ENCODE peak calls at places on chromosome 11, in eight cellular contexts. D is mesothelial cell of epicardium; V is brain pericyte; W is stimulated activated CD4-positive, alpha-beta T cell treated with anti-CD3 and anti-CD28 coated beads, TNF-alpha, amount 100 ng/mL, for 1 hour; G is ovary; X is T-helper 17 cell; C is memory B cell; B is Caki2. S is an unnamed sample.

GRCh38 chr11:108873305-108873704 is 208.4 kb downstream of the DDX10 start:
- DNase-seq in D (no peak), V (peak; percentile 40), W (no peak), G (no peak), X (no peak), C (no peak), B (no peak), S (no peak)

GRCh38 chr11:44324787-44325525 is 15.0 kb upstream of the ALX4 start:
- DNase-seq in D (no peak), V (no peak), W (no peak), G (no peak), X (no peak), C (no peak), B (no peak), S (no peak)

GRCh38 chr11:82315093-82315492 is 418.6 kb downstream of the FAM181B start:
- DNase-seq in D (peak; percentile 20), V (no peak), W (no peak), G (peak; percentile 20), X (no peak), C (no peak), B (no peak), S (no peak)

GRCh38 chr11:65180877-65181568 is 705 bp upstream of the CAPN1 start:
- DNase-seq in D (peak; percentile 72), V (no peak), W (no peak), G (peak; percentile 60), X (peak; percentile 50), C (peak; percentile 68), B (peak; percentile 70), S (peak; percentile 73)

GRCh38 chr11:18844753-18845367 is 53.3 kb upstream of the PTPN5 start:
- DNase-seq in D (no peak), V (no peak), W (no peak), G (no peak), X (no peak), C (no peak), B (peak; percentile 29), S (peak; percentile 36)

GRCh38 chr11:17394743-17395390 is 6.4 kb upstream of the KCNJ11 start:
- DNase-seq in D (no peak), V (no peak), W (no peak), G (no peak), X (no peak), C (no peak), B (no peak), S (no peak)

GRCh38 chr11:10490032-10490397 is 35.0 kb downstream of the AMPD3 start:
- DNase-seq in D (no peak), V (no peak), W (no peak), G (no peak), X (no peak), C (no peak), B (no peak), S (peak; percentile 12)

GRCh38 chr11:94731921-94732601 is 36.1 kb upstream of the AMOTL1 start:
- DNase-seq in D (no peak), V (no peak), W (no peak), G (no peak), X (no peak), C (no peak), B (peak; percentile 40), S (peak; percentile 93)

GRCh38 chr11:77100166-77101042 is 2.2 kb upstream of the OMP start:
- DNase-seq in D (no peak), V (no peak), W (no peak), G (peak; percentile 15), X (no peak), C (no peak), B (no peak), S (no peak)

GRCh38 chr11:125929445-125930075 is 16.3 kb upstream of the VSIG10L2 start:
- DNase-seq in D (no peak), V (no peak), W (no peak), G (no peak), X (no peak), C (no peak), B (no peak), S (no peak)

GRCh38 chr11:130477646-130478203 is 29.3 kb downstream of the ADAMTS15 start:
- DNase-seq in D (no peak), V (peak; percentile 64), W (no peak), G (no peak), X (no peak), C (no peak), B (no peak), S (no peak)

GRCh38 chr11:42145311-42145710 is 685.9 kb upstream of the LRRC4C start:
- DNase-seq in D (no peak), V (no peak), W (no peak), G (no peak), X (no peak), C (no peak), B (no peak), S (no peak)

GRCh38 chr11:63998558-63999348 is 12.5 kb downstream of the OTUB1 start:
- DNase-seq in D (no peak), V (no peak), W (no peak), G (peak; percentile 50), X (no peak), C (no peak), B (no peak), S (no peak)

GRCh38 chr11:57567512-57568329 is at the start of gene UBE2L6:
- DNase-seq in D (peak; percentile 70), V (no peak), W (peak; percentile 49), G (peak; percentile 69), X (peak; percentile 77), C (peak; percentile 44), B (no peak), S (peak; percentile 87)

GRCh38 chr11:113705871-113706654 is at the start of gene TMPRSS5:
- DNase-seq in D (no peak), V (no peak), W (no peak), G (no peak), X (no peak), C (no peak), B (no peak), S (no peak)

GRCh38 chr11:77179048-77179447 is 51.0 kb downstream of the MYO7A start:
- DNase-seq in D (no peak), V (no peak), W (no peak), G (no peak), X (no peak), C (no peak), B (no peak), S (no peak)

GRCh38 chr11:117720061-117720511 is 76.9 kb downstream of the DSCAML1 start:
- DNase-seq in D (no peak), V (no peak), W (no peak), G (no peak), X (no peak), C (no peak), B (no peak), S (no peak)

GRCh38 chr11:104917259-104918112 is 19.2 kb upstream of the CASP12 start:
- DNase-seq in D (no peak), V (no peak), W (no peak), G (no peak), X (no peak), C (no peak), B (no peak), S (no peak)

GRCh38 chr11:119361056-119361787 is 14.7 kb upstream of the MFRP start:
- DNase-seq in D (no peak), V (no peak), W (no peak), G (peak; percentile 45), X (no peak), C (no peak), B (peak; percentile 81), S (peak; percentile 68)

GRCh38 chr11:77038825-77039326 is 4.7 kb downstream of the B3GNT6 start:
- DNase-seq in D (no peak), V (no peak), W (no peak), G (no peak), X (no peak), C (no peak), B (peak; percentile 45), S (no peak)

GRCh38 chr11:75133976-75134375 is 16.9 kb upstream of the SLCO2B1 start:
- DNase-seq in D (no peak), V (no peak), W (no peak), G (no peak), X (no peak), C (no peak), B (no peak), S (no peak)

GRCh38 chr11:78981153-78981552 is 406.5 kb upstream of the NARS2 start:
- DNase-seq in D (no peak), V (no peak), W (no peak), G (no peak), X (no peak), C (no peak), B (no peak), S (no peak)

GRCh38 chr11:13009921-13010736 is 1.0 kb downstream of the RASSF10 start:
- DNase-seq in D (no peak), V (no peak), W (no peak), G (no peak), X (no peak), C (no peak), B (peak; percentile 72), S (no peak)

GRCh38 chr11:75191330-75191717 is 40.4 kb downstream of the SLCO2B1 start:
- DNase-seq in D (no peak), V (no peak), W (no peak), G (no peak), X (no peak), C (no peak), B (no peak), S (no peak)

GRCh38 chr11:12005476-12005875 is 3.0 kb downstream of the DKK3 start:
- DNase-seq in D (no peak), V (no peak), W (no peak), G (no peak), X (no peak), C (no peak), B (no peak), S (peak; percentile 46)

GRCh38 chr11:45252134-45252856 is 33.8 kb downstream of the SYT13 start:
- DNase-seq in D (no peak), V (no peak), W (no peak), G (no peak), X (no peak), C (peak; percentile 20), B (no peak), S (peak; percentile 84)

S was measured in AG08395.